ENCODE peak calls at places on chromosomes 3 and 15, in four cellular contexts. B, J, N and E are unnamed samples.

GRCh38 chr15:48395532-48396011 is 64.3 kb downstream of the DUT start:
- DNase-seq in B (peak; percentile 89), J (no peak), N (peak; percentile 92), E (peak; percentile 95)

GRCh38 chr15:39788800-39789565 is 6.3 kb upstream of the FSIP1 start:
- DNase-seq in J (no peak), B (peak; percentile 63), N (peak; percentile 37), E (no peak)

GRCh38 chr3:57727096-57727495 is 29.0 kb upstream of the SLMAP start:
- DNase-seq in J (no peak), N (no peak), B (peak; percentile 42), E (no peak)

GRCh38 chr15:42772126-42772525 is 35.2 kb upstream of the CDAN1 start:
- DNase-seq in B (peak; percentile 2), N (peak; percentile 26), J (peak; percentile 23), E (no peak)

GRCh38 chr3:160133757-160134156 is 91.5 kb upstream of the C3orf80 start:
- DNase-seq in N (no peak), B (no peak), J (no peak), E (no peak)

GRCh38 chr15:91132079-91132478 is 32.0 kb downstream of the SV2B start:
- DNase-seq in J (no peak), N (no peak), B (no peak), E (no peak)

GRCh38 chr3:140529096-140529495 is 148.8 kb upstream of the TRIM42 start:
- DNase-seq in J (no peak), B (peak; percentile 73), N (no peak), E (peak; percentile 1)

GRCh38 chr15:75731248-75732100 is 18.8 kb upstream of the CSPG4 start:
- DNase-seq in N (no peak), B (peak; percentile 53), J (no peak), E (peak; percentile 52)

GRCh38 chr15:69393831-69394491 is 20.2 kb upstream of the KIF23 start:
- DNase-seq in J (no peak), B (peak; percentile 12), N (no peak), E (no peak)

GRCh38 chr3:175153595-175153994 is 294.5 kb downstream of the NAALADL2 start:
- DNase-seq in B (no peak), N (no peak), J (no peak), E (no peak)

GRCh38 chr15:57432141-57432701 is 55.9 kb downstream of the CGNL1 start:
- DNase-seq in B (no peak), J (peak; percentile 30), N (peak; percentile 53), E (peak; percentile 6)

GRCh38 chr3:134796313-134797079 is 1.4 kb downstream of the EPHB1 start:
- DNase-seq in J (no peak), B (peak; percentile 14), N (peak; percentile 24), E (no peak)

GRCh38 chr15:77659350-77660321 is 26.9 kb upstream of the LINGO1 start:
- DNase-seq in B (peak; percentile 63), N (peak; percentile 81), J (peak; percentile 88), E (peak; percentile 6)

GRCh38 chr15:85838655-85839054 is 43.9 kb upstream of the KLHL25 start:
- DNase-seq in N (no peak), J (peak; percentile 86), B (no peak), E (no peak)

GRCh38 chr3:36166477-36166876 is 213.8 kb upstream of the STAC start:
- DNase-seq in N (peak; percentile 54), J (no peak), B (peak; percentile 75), E (peak; percentile 62)

GRCh38 chr15:76058714-76059319 is 968 bp upstream of the TMEM266 start:
- DNase-seq in J (peak; percentile 20), N (peak; percentile 5), B (peak; percentile 23), E (peak; percentile 27)

GRCh38 chr3:194337965-194338753 is 13.0 kb downstream of the CPN2 start:
- DNase-seq in B (no peak), J (no peak), N (no peak), E (no peak)

GRCh38 chr3:194336601-194337355 is 14.3 kb downstream of the CPN2 start:
- DNase-seq in J (no peak), N (no peak), B (no peak), E (no peak)

GRCh38 chr3:194339836-194340235 is 11.3 kb downstream of the CPN2 start:
- DNase-seq in J (no peak), B (no peak), N (no peak), E (no peak)

GRCh38 chr3:194340757-194341400 is 10.2 kb downstream of the CPN2 start:
- DNase-seq in N (no peak), B (no peak), J (no peak), E (no peak)

DNA sequence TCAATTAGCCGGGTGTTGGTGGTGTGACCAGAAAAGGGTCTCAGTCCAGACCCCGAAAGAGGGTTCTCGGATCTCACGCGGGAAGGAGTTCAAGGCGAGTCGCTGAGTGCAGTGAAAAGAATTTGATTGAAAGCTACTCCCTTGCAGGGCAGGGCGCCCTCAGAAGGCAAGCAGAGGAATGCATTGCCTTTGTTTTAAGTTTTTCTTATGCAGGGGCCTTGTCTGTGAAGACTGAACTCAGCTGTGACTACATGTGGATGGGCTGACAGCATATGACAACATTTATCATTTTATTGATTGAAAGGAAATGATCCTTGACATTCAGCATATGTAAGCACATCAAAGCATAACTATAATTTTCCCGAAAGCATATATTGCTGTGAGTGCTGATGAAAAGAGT is 11.8 kb downstream of the CPN2 start:
- DNase-seq in J (no peak), B (no peak), N (no peak), E (no peak)
- TF ChIP-seq CTCF in J (no peak), B (peak; percentile 1), N (no peak), E (no peak)

GRCh38 chr3:52238761-52239701 is at the start of gene TWF2:
- DNase-seq in B (peak; percentile 74), N (peak; percentile 74), J (peak; percentile 84), E (peak; percentile 95)

GRCh38 chr3:52237659-52238172 is 1.2 kb downstream of the TWF2 start:
- DNase-seq in J (peak; percentile 65), B (peak; percentile 87), N (peak; percentile 85), E (peak; percentile 96)

GRCh38 chr3:52238193-52238760 is 681 bp downstream of the TWF2 start:
- DNase-seq in B (no peak), J (no peak), N (no peak), E (no peak)

GRCh38 chr3:52236424-52236886 is 2.5 kb downstream of the TWF2 start:
- DNase-seq in B (no peak), N (no peak), J (no peak), E (no peak)

DNA sequence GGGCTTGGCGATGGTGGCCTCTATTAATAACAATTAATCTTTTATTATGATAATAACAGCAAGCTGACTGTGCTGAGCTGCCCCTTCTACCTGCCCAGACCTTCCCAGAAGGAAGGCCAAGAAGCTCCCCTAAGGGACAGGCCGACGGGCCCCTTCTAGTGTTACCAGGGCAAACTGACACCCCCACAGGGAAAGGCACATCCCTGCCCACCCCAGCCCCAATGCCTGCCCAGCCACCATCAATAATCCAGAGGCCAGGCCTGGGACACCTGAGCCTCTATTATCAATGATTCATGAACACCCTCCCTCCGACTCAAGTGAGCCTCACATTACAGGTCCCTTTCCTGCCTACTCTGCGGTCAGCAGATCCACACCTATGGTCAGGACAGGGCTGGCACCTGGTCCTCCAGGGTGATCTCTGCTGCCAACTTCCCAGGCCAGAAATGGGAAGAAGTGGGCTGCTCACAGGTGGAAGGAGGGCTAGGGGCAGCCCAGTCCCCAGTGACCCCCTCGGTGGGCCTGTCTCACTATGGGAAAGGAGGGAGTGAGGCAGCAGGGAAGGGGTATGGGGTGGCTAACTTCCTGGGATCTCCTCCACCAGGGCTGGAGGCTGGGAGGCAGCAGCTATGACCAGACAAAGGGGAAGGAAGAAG is 1.8 kb downstream of the TWF2 start:
- DNase-seq in N (no peak), J (no peak), B (no peak), E (no peak)
- TF ChIP-seq CTCF in N (no peak), J (no peak), B (no peak), E (no peak)

GRCh38 chr15:28989896-28990295 is 104.1 kb downstream of the APBA2 start:
- DNase-seq in N (no peak), J (no peak), B (no peak), E (no peak)

GRCh38 chr15:28990390-28990789 is 104.6 kb downstream of the APBA2 start:
- DNase-seq in J (no peak), N (no peak), B (no peak), E (no peak)

GRCh38 chr15:28987337-28987736 is 101.6 kb downstream of the APBA2 start:
- DNase-seq in B (no peak), J (no peak), N (no peak), E (no peak)

GRCh38 chr15:28991236-28992171 is 105.7 kb downstream of the APBA2 start:
- DNase-seq in N (no peak), J (no peak), B (no peak), E (no peak)

DNA sequence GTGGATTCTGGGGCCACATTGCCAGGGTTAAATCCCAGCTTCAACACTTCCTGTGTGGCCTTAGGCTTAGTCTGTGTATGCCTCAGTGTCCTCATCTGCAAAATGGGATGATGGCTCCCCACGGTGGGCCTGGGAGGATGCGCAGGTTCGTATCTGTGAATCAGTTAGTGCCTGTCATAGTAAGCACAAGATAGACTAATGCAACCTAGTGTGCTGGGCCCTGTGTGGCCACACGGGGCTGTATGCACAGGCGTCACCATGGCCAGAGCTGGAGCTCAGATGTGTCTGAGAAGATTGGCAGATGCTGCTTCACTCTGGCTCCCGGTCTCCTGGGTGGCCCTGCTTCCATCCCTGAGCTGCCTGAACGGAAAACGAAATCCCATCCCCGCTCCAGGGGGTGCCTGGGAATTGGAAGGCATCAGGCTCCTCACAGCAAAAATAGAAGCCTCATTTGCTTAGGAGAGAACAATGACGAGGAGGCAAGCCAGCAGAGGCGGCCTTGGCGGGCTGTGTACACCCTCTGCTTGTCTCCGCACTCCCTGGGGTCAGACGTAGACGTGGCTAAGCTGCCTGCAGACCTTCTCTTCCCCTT is 103.6 kb downstream of the APBA2 start:
- DNase-seq in B (no peak), N (no peak), J (no peak), E (no peak)
- TF ChIP-seq CTCF in B (no peak), N (no peak), J (no peak), E (no peak)

GRCh38 chr3:8942115-8942514 is 21.2 kb downstream of the RAD18 start:
- DNase-seq in J (no peak), N (no peak), B (no peak), E (no peak)

GRCh38 chr3:8942746-8943488 is 20.4 kb downstream of the RAD18 start:
- DNase-seq in N (no peak), J (no peak), B (no peak), E (no peak)

GRCh38 chr3:8937064-8938020 is 25.9 kb downstream of the RAD18 start:
- DNase-seq in N (peak; percentile 85), J (no peak), B (peak; percentile 92), E (peak; percentile 78)

GRCh38 chr3:8932507-8932906 is 30.8 kb downstream of the RAD18 start:
- DNase-seq in N (no peak), J (no peak), B (no peak), E (no peak)

DNA sequence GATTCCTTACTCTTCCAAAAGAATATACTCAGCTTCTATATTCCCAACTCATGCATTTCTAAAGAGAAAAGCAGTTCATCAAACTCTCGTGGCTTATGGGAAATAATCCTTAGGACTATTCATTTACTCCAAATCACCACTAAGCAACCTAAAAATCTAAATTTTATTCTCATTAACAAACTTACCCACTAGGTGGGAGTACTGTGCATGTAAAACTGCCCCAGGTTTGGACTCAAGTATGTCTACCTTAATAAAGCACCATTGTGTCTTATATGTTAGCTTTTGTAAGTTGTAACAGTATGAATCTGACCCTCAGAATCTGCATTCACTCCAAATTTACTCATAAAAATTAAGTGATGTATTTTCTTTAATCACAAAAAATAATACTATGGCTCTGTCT is 25.3 kb downstream of the RAD18 start:
- DNase-seq in J (no peak), B (peak; percentile 71), N (peak; percentile 67), E (peak; percentile 22)
- TF ChIP-seq CTCF in J (no peak), B (peak; percentile 45), N (peak; percentile 53), E (peak; percentile 41)